ENCODE peak calls at places on chromosomes 12 and 14, in ten cellular contexts. L, X, B, W, A, Z, C, G, Q and U are unnamed samples.

GRCh38 chr14:94481468-94482131 is 5.6 kb upstream of the SERPINA9 start:
- DNase-seq in L (no peak), X (peak), B (no peak), W (no peak), A (no peak), Z (no peak), C (no peak), G (no peak), Q (no peak), U (no peak)

GRCh38 chr12:117533687-117534086 is 172.3 kb upstream of the NOS1 start:
- DNase-seq in L (no peak), X (no peak), B (no peak), W (no peak), A (no peak), Z (no peak), C (no peak), G (no peak), Q (no peak), U (no peak)

GRCh38 chr12:104620761-104621531 is 164.2 kb downstream of the CHST11 start:
- DNase-seq in L (no peak), X (no peak), B (no peak), W (no peak), A (no peak), Z (no peak), C (no peak), G (no peak), Q (no peak), U (no peak)

GRCh38 chr12:25286837-25287236 is 36.1 kb upstream of the KRAS start:
- DNase-seq in L (no peak), X (no peak), B (no peak), W (no peak), A (no peak), Z (no peak), C (no peak), G (no peak), Q (no peak), U (no peak)

GRCh38 chr14:40252817-40253447 is 820.7 kb upstream of the FBXO33 start:
- DNase-seq in L (no peak), X (no peak), B (no peak), W (no peak), A (no peak), Z (no peak), C (no peak), G (no peak), Q (no peak), U (no peak)

GRCh38 chr12:58537278-58537677 is 383.0 kb downstream of the LRIG3 start:
- DNase-seq in L (no peak), X (peak), B (no peak), W (no peak), A (no peak), Z (no peak), C (no peak), G (no peak), Q (no peak), U (no peak)

GRCh38 chr14:101224356-101225115 is 321.0 kb upstream of the RTL1 start:
- DNase-seq in L (no peak), X (no peak), B (no peak), W (no peak), A (no peak), Z (no peak), C (no peak), G (no peak), Q (no peak), U (no peak)

GRCh38 chr12:40734283-40734682 is 42.0 kb downstream of the CNTN1 start:
- DNase-seq in L (no peak), X (no peak), B (no peak), W (no peak), A (no peak), Z (no peak), C (no peak), G (no peak), Q (no peak), U (no peak)

GRCh38 chr12:67811437-67812361 is 163.2 kb downstream of the DYRK2 start:
- DNase-seq in L (no peak), X (peak), B (no peak), W (no peak), A (no peak), Z (no peak), C (no peak), G (no peak), Q (no peak), U (no peak)

GRCh38 chr12:116874324-116874995 is 6.8 kb downstream of the HRK start:
- DNase-seq in L (no peak), X (no peak), B (no peak), W (no peak), A (no peak), Z (no peak), C (no peak), G (no peak), Q (no peak), U (no peak)

GRCh38 chr12:85448031-85448430 is 168.0 kb downstream of the ALX1 start:
- DNase-seq in L (no peak), X (no peak), B (no peak), W (no peak), A (no peak), Z (no peak), C (no peak), G (no peak), Q (no peak), U (no peak)

GRCh38 chr14:35223927-35224326 is 68.3 kb upstream of the PSMA6 start:
- DNase-seq in L (no peak), X (no peak), B (no peak), W (no peak), A (no peak), Z (no peak), C (no peak), G (no peak), Q (no peak), U (no peak)

GRCh38 chr12:120798696-120799095 is 73.1 kb downstream of the ACADS start:
- DNase-seq in L (no peak), X (no peak), B (no peak), W (no peak), A (no peak), Z (no peak), C (no peak), G (no peak), Q (no peak), U (no peak)

GRCh38 chr12:122318607-122319311 is 52.5 kb upstream of the VPS33A start:
- DNase-seq in L (no peak), X (peak), B (no peak), W (no peak), A (no peak), Z (no peak), C (no peak), G (no peak), Q (no peak), U (no peak)

GRCh38 chr12:3313655-3314305 is 177.2 kb upstream of the PRMT8 start:
- DNase-seq in L (no peak), X (peak), B (peak), W (no peak), A (peak), Z (peak), C (no peak), G (no peak), Q (no peak), U (peak)

GRCh38 chr12:109154485-109155438 is 38.4 kb downstream of the ACACB start:
- DNase-seq in L (peak), X (peak), B (peak), W (no peak), A (peak), Z (peak), C (peak), G (peak), Q (peak), U (peak)

GRCh38 chr14:69804902-69805301 is 7.9 kb upstream of the SLC10A1 start:
- DNase-seq in L (no peak), X (no peak), B (no peak), W (no peak), A (no peak), Z (no peak), C (no peak), G (no peak), Q (no peak), U (no peak)

GRCh38 chr14:95561001-95561412 is 26.2 kb downstream of the GLRX5 start:
- DNase-seq in L (peak), X (peak), B (peak), W (peak), A (peak), Z (peak), C (peak), G (peak), Q (peak), U (peak)

GRCh38 chr14:68896132-68896531 is 83.0 kb downstream of the ACTN1 start:
- DNase-seq in L (no peak), X (no peak), B (no peak), W (no peak), A (no peak), Z (no peak), C (no peak), G (no peak), Q (no peak), U (no peak)